ENCODE peak calls at places on chromosomes 4 and X, in six cellular contexts. Y, U, M, P, W and B are unnamed samples.

GRCh38 chrX:37314526-37314925 is 34.6 kb upstream of the PRRG1 start:
- DNase-seq in M (no peak), U (no peak), P (no peak), Y (peak), W (no peak), B (peak)

GRCh38 chr4:40337081-40337480 is 1.9 kb downstream of the CHRNA9 start:
- DNase-seq in P (no peak), Y (no peak), M (no peak), U (no peak), W (no peak), B (no peak)

GRCh38 chrX:51098046-51098445 is 187.5 kb downstream of the BMP15 start:
- DNase-seq in P (no peak), Y (no peak), U (no peak), M (no peak), W (no peak), B (no peak)

GRCh38 chr4:151804821-151805220 is 44.0 kb upstream of the GATB start:
- DNase-seq in U (no peak), Y (no peak), P (no peak), W (no peak), M (no peak), B (no peak)

GRCh38 chr4:65645185-65645584 is 25.1 kb downstream of the EPHA5 start:
- DNase-seq in M (no peak), Y (peak), W (no peak), P (no peak), U (no peak), B (no peak)

GRCh38 chrX:21838937-21839333 is 482 bp upstream of the MBTPS2 start:
- DNase-seq in P (no peak), Y (peak), M (peak), W (no peak), U (peak), B (no peak)

GRCh38 chr4:37827030-37827705 is 682 bp downstream of the PGM2 start:
- DNase-seq in Y (no peak), U (peak), P (no peak), W (no peak), M (no peak), B (no peak)

GRCh38 chr4:82431026-82431745 is 796 bp downstream of the ENOPH1 start:
- DNase-seq in M (no peak), Y (peak), P (peak), W (peak), U (peak), B (no peak)

GRCh38 chr4:2091990-2092652 is 33.0 kb downstream of the NAT8L start:
- DNase-seq in Y (no peak), P (no peak), W (no peak), U (no peak), M (no peak), B (no peak)

GRCh38 chr4:88043001-88043400 is 35.6 kb downstream of the PKD2 start:
- DNase-seq in P (no peak), M (no peak), U (no peak), Y (no peak), W (no peak), B (no peak)

GRCh38 chr4:25308761-25309160 is 3.8 kb upstream of the ZCCHC4 start:
- DNase-seq in Y (peak), P (no peak), W (no peak), M (no peak), U (no peak), B (no peak)

GRCh38 chr4:184313058-184313709 is 95.5 kb upstream of the ENPP6 start:
- DNase-seq in M (no peak), U (no peak), P (no peak), Y (no peak), W (no peak), B (no peak)

GRCh38 chr4:181676546-181676945 is 566.7 kb upstream of the TENM3 start:
- DNase-seq in P (no peak), M (no peak), W (no peak), U (no peak), Y (no peak), B (no peak)

GRCh38 chr4:153232768-153233167 is 28.5 kb downstream of the TRIM2 start:
- DNase-seq in M (peak), W (peak), Y (peak), P (peak), U (peak), B (no peak)

GRCh38 chr4:183831026-183831446 is 74.1 kb upstream of the STOX2 start:
- DNase-seq in U (no peak), P (no peak), W (no peak), Y (no peak), M (no peak), B (no peak)

GRCh38 chr4:6575503-6576240 is 683 bp downstream of the MAN2B2 start:
- DNase-seq in M (no peak), Y (no peak), P (no peak), W (peak), U (no peak), B (no peak)

GRCh38 chrX:132837126-132837525 is 121.3 kb downstream of the HS6ST2 start:
- DNase-seq in Y (peak), U (no peak), P (no peak), M (no peak), W (peak), B (no peak)

GRCh38 chr4:66906314-66906713 is 639.0 kb downstream of the CENPC start:
- DNase-seq in W (no peak), U (no peak), M (peak), Y (no peak), P (peak), B (no peak)

GRCh38 chr4:12399781-12400180 is 971.1 kb upstream of the HS3ST1 start:
- DNase-seq in Y (no peak), U (no peak), M (no peak), W (no peak), P (no peak), B (no peak)

GRCh38 chrX:123138473-123138872 is 45.6 kb upstream of the GRIA3 start:
- DNase-seq in U (no peak), W (no peak), P (no peak), Y (peak), M (no peak), B (peak)

GRCh38 chrX:113059714-113060113 is 219.1 kb upstream of the AMOT start:
- DNase-seq in M (no peak), W (no peak), Y (no peak), P (no peak), U (no peak), B (no peak)

GRCh38 chr4:163109967-163110366 is 56.7 kb downstream of the NAF1 start:
- DNase-seq in M (no peak), U (no peak), W (no peak), Y (no peak), P (no peak), B (no peak)

GRCh38 chrX:17375631-17376380 is 806 bp downstream of the NHS start:
- DNase-seq in U (no peak), W (peak), P (no peak), Y (peak), M (no peak), B (no peak)

GRCh38 chr4:122865421-122865820 is 38.8 kb downstream of the FGF2 start:
- DNase-seq in U (no peak), Y (peak), W (no peak), M (no peak), P (no peak), B (no peak)

GRCh38 chrX:44244008-44244407 is 99.5 kb downstream of the EFHC2 start:
- DNase-seq in M (peak), Y (peak), P (no peak), W (no peak), U (peak), B (peak)

GRCh38 chr4:103996059-103996458 is 276.3 kb upstream of the TACR3 start:
- DNase-seq in M (peak), P (peak), U (no peak), W (no peak), Y (no peak), B (no peak)

GRCh38 chr4:156290811-156291210 is 337.1 kb upstream of the CTSO start:
- DNase-seq in W (no peak), Y (peak), U (no peak), M (no peak), P (no peak), B (peak)

GRCh38 chr4:169485084-169485483 is 127.3 kb downstream of the NEK1 start:
- DNase-seq in U (no peak), P (no peak), Y (peak), W (no peak), M (no peak), B (peak)

GRCh38 chr4:156193116-156193515 is 239.4 kb upstream of the CTSO start:
- DNase-seq in Y (no peak), W (no peak), P (no peak), U (no peak), M (no peak), B (no peak)

GRCh38 chr4:140944539-140944938 is 188.4 kb upstream of the TBC1D9 start:
- DNase-seq in W (no peak), U (no peak), M (no peak), Y (peak), P (no peak), B (no peak)

GRCh38 chr4:100075056-100075455 is 115.2 kb downstream of the DDIT4L start:
- DNase-seq in P (no peak), U (no peak), Y (no peak), W (no peak), M (no peak), B (no peak)

GRCh38 chr4:25439913-25440477 is 62.9 kb downstream of the ANAPC4 start:
- DNase-seq in P (peak), U (peak), Y (peak), W (peak), M (peak), B (peak)

GRCh38 chrX:141814213-141814857 is 23.8 kb upstream of the MAGEC3 start:
- DNase-seq in P (no peak), Y (no peak), U (no peak), M (no peak), W (peak), B (no peak)

GRCh38 chr4:3235030-3235345 is 14.0 kb upstream of the MSANTD1 start:
- DNase-seq in M (no peak), Y (no peak), U (no peak), W (no peak), P (no peak), B (no peak)

GRCh38 chr4:76589402-76589801 is 154.4 kb downstream of the SHROOM3 start:
- DNase-seq in Y (peak), W (no peak), U (no peak), M (no peak), P (no peak), B (peak)

GRCh38 chrX:82127228-82128123 is 925.6 kb downstream of the SH3BGRL start:
- DNase-seq in M (no peak), W (no peak), Y (no peak), P (no peak), U (no peak), B (no peak)

GRCh38 chr4:2266181-2266580 is 4.3 kb upstream of the MXD4 start:
- DNase-seq in M (no peak), W (no peak), Y (peak), P (no peak), U (no peak), B (peak)

GRCh38 chrX:154010330-154011087 is 9.2 kb downstream of the IRAK1 start:
- DNase-seq in Y (peak), U (no peak), P (no peak), M (no peak), W (peak), B (no peak)

GRCh38 chr4:77745792-77746191 is 73.4 kb downstream of the CNOT6L start:
- DNase-seq in W (no peak), Y (no peak), M (no peak), P (no peak), U (no peak), B (no peak)

GRCh38 chr4:10260777-10261176 is 144.2 kb upstream of the WDR1 start:
- DNase-seq in P (peak), W (no peak), M (no peak), U (no peak), Y (peak), B (no peak)

GRCh38 chr4:10259976-10260375 is 143.4 kb upstream of the WDR1 start:
- DNase-seq in M (no peak), Y (no peak), P (no peak), U (peak), W (no peak), B (no peak)

GRCh38 chr4:10253765-10254164 is 137.2 kb upstream of the WDR1 start:
- DNase-seq in W (no peak), U (no peak), M (no peak), P (no peak), Y (no peak), B (no peak)

GRCh38 chr4:10256203-10256602 is 139.6 kb upstream of the WDR1 start:
- DNase-seq in M (no peak), W (no peak), Y (peak), P (no peak), U (no peak), B (no peak)
- TF ChIP-seq CTCF in M (no peak), W (no peak), Y (no peak), P (no peak), U (no peak), B (no peak)

GRCh38 chr4:173230077-173230476 is 61.5 kb downstream of the GALNT7 start:
- DNase-seq in M (peak), Y (peak), U (no peak), P (no peak), W (no peak), B (no peak)

GRCh38 chr4:173235050-173235449 is 66.4 kb downstream of the GALNT7 start:
- DNase-seq in P (no peak), U (no peak), W (no peak), M (no peak), Y (no peak), B (no peak)

GRCh38 chr4:173237152-173237551 is 68.5 kb downstream of the GALNT7 start:
- DNase-seq in Y (no peak), P (no peak), M (peak), U (no peak), W (no peak), B (no peak)

GRCh38 chr4:173227753-173228152 is 59.1 kb downstream of the GALNT7 start:
- DNase-seq in P (no peak), W (no peak), U (no peak), M (no peak), Y (no peak), B (no peak)

GRCh38 chr4:173231916-173232315 is 63.3 kb downstream of the GALNT7 start:
- DNase-seq in M (peak), Y (peak), W (no peak), U (peak), P (no peak), B (no peak)
- TF ChIP-seq CTCF in M (peak), Y (peak), W (no peak), U (peak), P (peak), B (peak)

GRCh38 chr4:112521123-112522116 is 5.4 kb upstream of the NEUROG2 start:
- DNase-seq in M (no peak), Y (no peak), W (no peak), U (no peak), P (peak), B (no peak)

GRCh38 chr4:112522389-112522788 is 6.4 kb upstream of the NEUROG2 start:
- DNase-seq in Y (no peak), W (no peak), M (no peak), U (no peak), P (no peak), B (no peak)

GRCh38 chr4:112523764-112524505 is 8.0 kb upstream of the NEUROG2 start:
- DNase-seq in U (peak), W (peak), P (peak), Y (no peak), M (peak), B (no peak)

GRCh38 chr4:112520598-112521122 is 4.7 kb upstream of the NEUROG2 start:
- DNase-seq in M (no peak), W (no peak), Y (no peak), P (no peak), U (no peak), B (no peak)

DNA sequence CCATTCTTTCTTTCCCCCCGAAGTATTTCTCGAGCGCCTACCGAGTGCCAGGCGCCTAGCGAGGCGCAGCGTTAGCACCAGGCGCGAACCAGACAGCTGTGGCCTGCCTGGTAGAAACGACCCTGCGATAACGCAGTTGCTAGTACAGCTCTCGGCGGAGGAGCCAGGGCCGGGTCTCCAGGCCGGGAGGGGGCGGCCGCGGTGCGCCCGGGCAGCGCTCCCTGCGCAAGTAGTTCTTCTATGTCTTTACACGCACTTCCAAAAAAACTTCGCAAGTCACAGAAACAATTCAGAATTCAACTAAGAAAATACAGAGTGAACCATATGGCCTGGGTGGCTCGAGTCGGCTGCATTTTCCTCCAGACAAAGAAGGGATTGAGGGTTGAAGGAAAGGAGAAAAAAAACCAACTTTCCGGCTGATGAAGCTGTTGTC is 7.0 kb upstream of the NEUROG2 start:
- DNase-seq in M (peak), W (peak), P (peak), U (peak), Y (peak), B (no peak)
- TF ChIP-seq CTCF in M (peak), W (peak), P (peak), U (peak), Y (no peak), B (no peak)

DNA sequence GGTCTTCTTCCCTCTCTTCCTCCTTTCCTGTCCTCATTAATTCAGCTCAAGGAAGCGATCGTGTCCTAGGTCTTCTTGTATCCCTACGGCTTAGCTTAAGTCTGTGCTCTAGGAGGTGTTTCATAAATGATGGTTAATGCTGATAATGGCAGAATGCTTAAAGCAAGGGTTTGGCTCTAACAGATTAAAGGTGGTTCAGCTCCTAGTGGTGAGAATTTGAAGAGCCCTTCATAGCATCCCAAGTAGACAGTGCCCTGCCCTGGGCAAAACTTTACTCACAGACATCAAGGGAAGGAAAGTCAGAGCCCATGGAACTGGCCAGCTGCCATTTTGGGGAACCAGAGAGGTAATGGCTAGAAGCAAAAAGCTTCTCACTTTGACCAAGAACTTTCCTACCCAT is 47.0 kb upstream of the PGRMC1 start:
- DNase-seq in U (no peak), Y (no peak), M (no peak), P (no peak), W (no peak), B (no peak)
- TF ChIP-seq CTCF in U (no peak), Y (peak), M (no peak), P (no peak), W (no peak), B (no peak)

GRCh38 chr4:52585379-52585778 is 73.7 kb downstream of the USP46 start:
- DNase-seq in U (no peak), P (no peak), M (no peak), W (no peak), Y (no peak), B (no peak)

GRCh38 chr4:52586069-52586468 is 73.0 kb downstream of the USP46 start:
- DNase-seq in P (no peak), W (no peak), M (no peak), Y (no peak), U (no peak), B (no peak)

GRCh38 chr4:52592287-52592686 is 66.8 kb downstream of the USP46 start:
- DNase-seq in Y (no peak), M (no peak), U (peak), P (no peak), W (no peak), B (no peak)

GRCh38 chr4:52588771-52589591 is 70.1 kb downstream of the USP46 start:
- DNase-seq in Y (peak), W (no peak), P (no peak), M (no peak), U (peak), B (peak)

DNA sequence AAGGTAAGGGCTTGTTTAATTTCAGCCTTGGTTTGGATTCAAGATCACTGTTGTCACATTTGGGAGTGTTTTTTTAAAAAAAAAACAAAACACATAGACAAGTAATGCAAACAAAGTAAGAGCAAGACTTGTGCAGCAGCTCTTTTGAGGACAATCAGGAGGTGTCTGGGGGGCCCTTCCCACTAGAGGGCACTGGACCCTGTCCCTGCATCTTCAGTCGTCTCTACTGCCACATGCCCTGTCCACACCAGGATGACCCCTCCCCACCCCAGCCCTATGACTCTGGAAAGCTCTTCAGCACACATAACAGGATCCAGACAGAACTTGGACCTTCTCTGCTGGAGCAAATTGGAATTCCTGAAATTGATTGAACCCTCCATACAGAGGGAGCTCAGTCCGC is 71.0 kb downstream of the USP46 start:
- DNase-seq in P (peak), Y (peak), M (no peak), U (peak), W (peak), B (no peak)
- TF ChIP-seq CTCF in P (peak), Y (peak), M (peak), U (peak), W (peak), B (peak)

GRCh38 chr4:74796631-74797030 is 2.3 kb upstream of the BTC start:
- DNase-seq in M (no peak), Y (no peak), W (no peak), P (no peak), U (no peak), B (no peak)

GRCh38 chr4:74789518-74789917 is 4.8 kb downstream of the BTC start:
- DNase-seq in W (no peak), M (no peak), Y (no peak), U (no peak), P (no peak), B (no peak)

GRCh38 chr4:74794341-74794801 is at the start of gene BTC:
- DNase-seq in W (peak), U (peak), P (peak), M (peak), Y (no peak), B (no peak)

GRCh38 chr4:74790652-74791051 is 3.7 kb downstream of the BTC start:
- DNase-seq in P (no peak), Y (no peak), W (no peak), U (no peak), M (no peak), B (no peak)

DNA sequence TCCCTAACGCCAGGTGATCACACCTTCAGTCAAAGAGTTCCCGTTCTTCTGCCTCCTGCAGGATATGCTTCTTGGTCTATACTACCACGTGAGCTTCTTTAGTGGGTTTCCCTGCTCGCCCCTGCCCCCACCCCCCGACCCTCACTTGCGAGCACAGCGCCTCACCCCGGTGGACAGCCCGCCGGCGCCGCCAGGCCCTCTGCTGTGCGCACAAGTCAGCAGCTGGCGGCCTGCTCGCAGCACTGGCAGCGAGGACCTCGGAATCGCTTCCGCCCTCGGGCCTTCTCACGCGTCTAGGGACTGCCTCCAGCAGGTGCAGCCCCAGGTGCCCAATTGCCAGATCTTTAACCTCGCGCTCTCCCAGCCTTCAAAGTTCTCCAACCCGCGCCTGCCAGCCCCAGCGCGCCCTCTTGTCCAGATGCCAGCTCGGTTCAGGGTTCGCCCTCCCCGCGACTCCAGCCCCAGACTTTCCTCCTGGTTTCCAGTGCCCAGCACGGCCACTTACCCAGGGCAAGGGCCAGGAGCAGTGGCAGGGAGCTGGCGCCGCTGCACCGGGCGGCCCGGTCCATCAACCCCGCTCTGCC is 474 bp downstream of the BTC start:
- DNase-seq in U (no peak), P (peak), M (peak), Y (no peak), W (peak), B (no peak)
- TF ChIP-seq CTCF in U (no peak), P (peak), M (peak), Y (peak), W (peak), B (peak)